ENCODE peak calls at places on chromosomes 6 and 20, in nine cellular contexts. Q, U, H, V, M, C, N, Y and X are unnamed samples. For H3K4me1, the result is how much of the 10 kb centered on the place peaks cover.

GRCh38 chr6:45845546-45845945 is 170.1 kb downstream of the CLIC5 start:
- DNase-seq in Q (no peak), U (no peak), H (peak), V (no peak), M (no peak), C (no peak), N (no peak), Y (no peak), X (no peak)

GRCh38 chr6:40328376-40328987 is 258.7 kb downstream of the LRFN2 start:
- DNase-seq in Q (peak), U (peak), H (peak), V (no peak), M (peak), C (no peak), N (peak), Y (peak), X (peak)

GRCh38 chr20:34037767-34038166 is 44.1 kb downstream of the RALY start:
- DNase-seq in Q (no peak), U (no peak), H (peak), V (no peak), M (no peak), C (no peak), N (no peak), Y (no peak), X (no peak)

GRCh38 chr6:109456710-109457595 is 1.4 kb upstream of the MICAL1 start:
- DNase-seq in Q (no peak), U (no peak), H (peak), V (peak), M (peak), C (no peak), N (peak), Y (no peak), X (peak)

GRCh38 chr6:44298055-44298803 is 14.9 kb downstream of the AARS2 start:
- DNase-seq in Q (no peak), U (no peak), H (peak), V (no peak), M (no peak), C (no peak), N (no peak), Y (no peak), X (no peak)

GRCh38 chr20:38321959-38322598 is 18.1 kb downstream of the BPI start:
- DNase-seq in Q (no peak), U (no peak), H (peak), V (peak), M (no peak), C (no peak), N (no peak), Y (peak), X (no peak)

GRCh38 chr6:25617997-25618396 is 34.0 kb upstream of the SCGN start:
- DNase-seq in Q (peak), U (no peak), H (no peak), V (no peak), M (no peak), C (no peak), N (no peak), Y (no peak), X (no peak)

GRCh38 chr20:58111340-58112016 is 117.0 kb downstream of the ANKRD60 start:
- DNase-seq in Q (no peak), U (no peak), H (peak), V (no peak), M (no peak), C (no peak), N (no peak), Y (no peak), X (no peak)

GRCh38 chr20:41509801-41510200 is 108.4 kb downstream of the CHD6 start:
- DNase-seq in Q (no peak), U (no peak), H (peak), V (peak), M (peak), C (no peak), N (no peak), Y (no peak), X (no peak)

GRCh38 chr6:135535989-135536414 is 38.5 kb upstream of the AHI1 start:
- DNase-seq in Q (peak), U (no peak), H (peak), V (no peak), M (no peak), C (peak), N (no peak), Y (peak), X (no peak)

GRCh38 chr6:27091661-27092315 is 155.7 kb upstream of the PRSS16 start:
- DNase-seq in Q (peak), U (no peak), H (peak), V (no peak), M (no peak), C (no peak), N (no peak), Y (peak), X (no peak)

GRCh38 chr20:38982291-38982690 is 20.1 kb downstream of the DHX35 start:
- DNase-seq in Q (no peak), U (no peak), H (no peak), V (no peak), M (no peak), C (no peak), N (no peak), Y (no peak), X (no peak)

GRCh38 chr6:34031567-34032383 is 114.1 kb downstream of the GRM4 start:
- DNase-seq in Q (peak), U (no peak), H (no peak), V (no peak), M (no peak), C (no peak), N (no peak), Y (no peak), X (no peak)

GRCh38 chr6:148166339-148166949 is 176.2 kb upstream of the SASH1 start:
- DNase-seq in Q (peak), U (no peak), H (peak), V (no peak), M (no peak), C (no peak), N (no peak), Y (peak), X (no peak)

GRCh38 chr6:131060311-131060710 is 2.7 kb downstream of the EPB41L2 start:
- DNase-seq in Q (no peak), U (no peak), H (peak), V (no peak), M (no peak), C (no peak), N (no peak), Y (no peak), X (no peak)

GRCh38 chr6:79796197-79796596 is 151.2 kb downstream of the ELOVL4 start:
- DNase-seq in Q (no peak), U (no peak), H (no peak), V (no peak), M (no peak), C (no peak), N (no peak), Y (no peak), X (no peak)

GRCh38 chr6:135935951-135936601 is 84.6 kb downstream of the PDE7B start:
- DNase-seq in Q (no peak), U (no peak), H (peak), V (peak), M (no peak), C (no peak), N (no peak), Y (peak), X (no peak)

GRCh38 chr6:158861686-158862381 is 42.7 kb upstream of the EZR start:
- DNase-seq in Q (no peak), U (no peak), H (no peak), V (no peak), M (no peak), C (no peak), N (no peak), Y (no peak), X (no peak)

GRCh38 chr20:20198011-20198410 is 145.7 kb downstream of the CFAP61 start:
- DNase-seq in Q (no peak), U (no peak), H (no peak), V (no peak), M (no peak), C (no peak), N (no peak), Y (no peak), X (no peak)

GRCh38 chr6:134853111-134854055 is 96.5 kb downstream of the ALDH8A1 start:
- DNase-seq in Q (no peak), U (no peak), H (peak), V (no peak), M (peak), C (no peak), N (no peak), Y (no peak), X (no peak)

GRCh38 chr6:114342826-114343781 is at the start of gene HS3ST5:
- DNase-seq in Q (no peak), U (peak), H (peak), V (no peak), M (peak), C (no peak), N (no peak), Y (peak), X (peak)

GRCh38 chr6:45895569-45895968 is 120.1 kb downstream of the CLIC5 start:
- DNase-seq in Q (no peak), U (no peak), H (no peak), V (no peak), M (no peak), C (no peak), N (no peak), Y (no peak), X (no peak)

GRCh38 chr20:1269850-1270249 is 3.8 kb downstream of the SNPH start:
- DNase-seq in Q (no peak), U (no peak), H (no peak), V (no peak), M (no peak), C (no peak), N (no peak), Y (no peak), X (no peak)

GRCh38 chr20:9518776-9519175 is 4.4 kb downstream of the LAMP5 start:
- DNase-seq in Q (no peak), U (no peak), H (no peak), V (no peak), M (no peak), C (no peak), N (no peak), Y (no peak), X (no peak)
- H3K4me3 ChIP-seq in Q (no peak), U (no peak), H (no peak), V (no peak), M (no peak), C (no peak), N (no peak), Y (no peak), X (no peak)

DNA sequence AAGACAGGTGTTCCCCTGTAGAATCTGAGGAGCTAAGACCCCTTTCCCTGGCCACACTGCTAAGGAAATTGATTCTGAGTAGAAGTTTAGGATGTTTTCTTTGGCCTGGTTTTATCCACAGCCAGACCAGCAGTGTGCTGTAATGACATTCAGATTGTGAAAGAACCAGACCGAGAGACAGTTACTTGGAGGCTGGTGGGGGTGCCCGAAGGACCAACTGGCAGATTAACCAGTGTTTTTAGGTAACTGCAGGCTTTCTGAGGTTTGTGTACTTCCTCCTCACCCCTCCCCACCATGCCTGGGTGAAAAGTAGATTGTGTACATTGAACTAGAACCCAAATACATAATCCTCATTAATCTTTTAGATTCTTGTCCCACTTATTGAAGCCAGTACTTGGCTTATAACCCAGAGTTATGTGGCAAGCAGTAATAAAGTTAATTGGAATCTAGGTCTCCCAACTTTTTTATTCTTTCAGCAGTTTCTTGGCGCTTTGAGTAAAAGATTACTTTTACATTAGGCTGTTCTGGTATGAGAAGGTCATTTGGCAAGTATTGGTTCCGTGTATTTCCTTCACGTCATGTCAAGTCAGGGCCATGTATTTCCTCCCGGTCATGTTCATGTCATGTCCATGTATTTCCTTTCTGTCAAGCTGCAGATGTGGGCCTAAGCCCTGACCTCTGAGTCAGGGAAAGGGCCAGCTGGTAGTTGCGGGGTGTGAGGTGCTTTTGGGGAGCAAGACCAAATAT is 93.7 kb downstream of the TCP11 start:
- DNase-seq in Q (no peak), U (no peak), H (peak), V (peak), M (no peak), C (no peak), N (no peak), Y (no peak), X (no peak)
- H3K4me1 ChIP-seq in Q (under half), U (under half), H (half or more), V (under half), M (under half), C (under half), N (half or more), Y (under half), X (half or more)

GRCh38 chr6:144578385-144579350 is 293.5 kb downstream of the UTRN start:
- DNase-seq in Q (no peak), U (no peak), H (peak), V (no peak), M (no peak), C (no peak), N (no peak), Y (no peak), X (no peak)

GRCh38 chr6:144574796-144575195 is 289.7 kb downstream of the UTRN start:
- DNase-seq in Q (no peak), U (no peak), H (no peak), V (no peak), M (no peak), C (no peak), N (no peak), Y (no peak), X (no peak)

GRCh38 chr6:144580039-144580438 is 294.9 kb downstream of the UTRN start:
- DNase-seq in Q (no peak), U (no peak), H (no peak), V (no peak), M (no peak), C (no peak), N (no peak), Y (no peak), X (no peak)

GRCh38 chr6:144576871-144577270 is 291.7 kb downstream of the UTRN start:
- DNase-seq in Q (no peak), U (no peak), H (no peak), V (no peak), M (no peak), C (no peak), N (no peak), Y (no peak), X (no peak)

DNA sequence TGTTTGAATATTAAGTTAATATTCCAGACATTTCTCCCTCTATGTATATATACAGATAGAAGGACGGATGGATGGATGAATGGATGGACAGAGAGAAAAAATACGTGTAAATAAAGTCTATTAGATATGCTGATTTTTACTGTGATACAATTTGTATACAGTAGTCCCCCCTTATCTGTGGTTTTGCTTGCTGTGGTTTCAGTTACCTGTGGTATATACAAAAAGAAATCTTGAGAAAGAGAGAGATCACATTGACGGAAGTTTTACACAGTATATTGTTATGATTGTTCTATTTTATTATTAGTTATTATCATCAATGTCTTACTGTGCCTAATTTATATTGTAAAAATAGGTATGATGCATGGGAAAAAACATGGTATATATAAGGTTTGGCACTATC is 290.2 kb downstream of the UTRN start:
- DNase-seq in Q (no peak), U (no peak), H (no peak), V (no peak), M (no peak), C (no peak), N (no peak), Y (no peak), X (no peak)
- H3K4me3 ChIP-seq in Q (no peak), U (no peak), H (no peak), V (no peak), M (no peak), C (no peak), N (no peak), Y (no peak), X (no peak)

DNA sequence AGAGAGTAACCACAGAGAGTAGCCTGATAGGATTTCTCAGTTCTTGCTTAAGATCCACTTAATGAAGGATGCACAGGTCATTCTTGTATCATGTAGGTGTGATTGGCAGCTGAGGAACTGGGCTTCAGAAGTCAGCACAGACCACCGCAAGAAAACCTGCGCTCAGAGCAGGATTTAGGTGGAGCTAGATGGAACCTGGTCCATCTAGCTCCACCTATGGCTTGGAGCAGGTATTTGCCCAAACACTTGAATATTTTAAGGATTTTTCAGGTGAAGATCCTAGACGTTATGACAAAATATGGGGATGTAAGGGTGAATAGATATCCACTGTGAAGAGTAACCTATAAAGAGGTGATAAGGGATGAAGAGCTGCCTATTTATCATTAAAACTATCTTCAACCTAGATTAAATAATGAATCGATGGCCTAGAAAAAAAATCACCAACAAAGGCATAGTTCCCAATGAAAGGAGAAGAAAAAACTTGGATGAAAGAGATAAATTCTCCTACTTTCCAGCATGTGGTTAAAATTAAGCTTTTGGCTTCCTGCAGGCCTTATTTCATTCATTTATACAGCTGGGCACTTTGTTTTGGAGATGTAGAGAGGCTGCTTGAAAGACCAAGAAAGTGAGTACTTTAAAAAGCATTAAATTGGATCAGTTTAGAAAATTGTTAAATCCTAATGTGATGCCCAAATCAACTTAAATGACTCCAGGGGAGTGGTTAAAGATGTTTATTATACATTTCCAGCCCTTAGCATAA is 778.4 kb upstream of the GJE1 start:
- DNase-seq in Q (peak), U (no peak), H (no peak), V (no peak), M (no peak), C (no peak), N (no peak), Y (no peak), X (no peak)
- H3K4me1 ChIP-seq in Q (under half), U (under half), H (under half), V (under half), M (under half), C (under half), N (under half), Y (under half), X (under half)

GRCh38 chr6:21741221-21742109 is 147.9 kb downstream of the SOX4 start:
- DNase-seq in Q (no peak), U (no peak), H (no peak), V (no peak), M (no peak), C (no peak), N (no peak), Y (no peak), X (no peak)
- H3K4me3 ChIP-seq in Q (no peak), U (no peak), H (no peak), V (no peak), M (no peak), C (no peak), N (no peak), Y (no peak), X (no peak)

GRCh38 chr20:16040742-16041141 is 532.5 kb downstream of the KIF16B start:
- DNase-seq in Q (peak), U (no peak), H (no peak), V (no peak), M (no peak), C (no peak), N (no peak), Y (no peak), X (no peak)
- H3K4me1 ChIP-seq in Q (half or more), U (under half), H (under half), V (under half), M (under half), C (under half), N (under half), Y (under half), X (under half)